ENCODE peak calls at places on chromosomes 1 and 21, in seven cellular contexts. One of them, this sample, is unnamed.

GRCh38 chr1:43503534-43503933 is 27.1 kb upstream of the PTPRF start:
- DNase-seq in HFFc6: no peak
- DNase-seq in IMR-90: no peak
- DNase-seq in substantia nigra: no peak
- DNase-seq in GM19239: no peak
- DNase-seq in lower lobe of right lung: no peak
- DNase-seq in NCI-H1105: no peak
- DNase-seq in this sample: no peak

GRCh38 chr1:226737819-226738420 is 1.2 kb downstream of the ITPKB start:
- DNase-seq in HFFc6: peak
- DNase-seq in IMR-90: peak
- DNase-seq in substantia nigra: peak
- DNase-seq in GM19239: no peak
- DNase-seq in lower lobe of right lung: peak
- DNase-seq in NCI-H1105: no peak
- DNase-seq in this sample: peak

GRCh38 chr21:36636439-36636838 is 62.5 kb upstream of the SIM2 start:
- DNase-seq in HFFc6: no peak
- DNase-seq in IMR-90: no peak
- DNase-seq in substantia nigra: no peak
- DNase-seq in GM19239: no peak
- DNase-seq in lower lobe of right lung: no peak
- DNase-seq in NCI-H1105: no peak
- DNase-seq in this sample: no peak

GRCh38 chr1:75514270-75514669 is 96.6 kb downstream of the SLC44A5 start:
- DNase-seq in HFFc6: no peak
- DNase-seq in IMR-90: no peak
- DNase-seq in substantia nigra: no peak
- DNase-seq in GM19239: no peak
- DNase-seq in lower lobe of right lung: no peak
- DNase-seq in NCI-H1105: no peak
- DNase-seq in this sample: no peak

GRCh38 chr1:230842801-230843200 is 25.5 kb downstream of the C1orf198 start:
- DNase-seq in HFFc6: no peak
- DNase-seq in IMR-90: no peak
- DNase-seq in substantia nigra: no peak
- DNase-seq in GM19239: no peak
- DNase-seq in lower lobe of right lung: no peak
- DNase-seq in NCI-H1105: no peak
- DNase-seq in this sample: no peak

GRCh38 chr1:62038594-62039284 is 155.9 kb upstream of the L1TD1 start:
- DNase-seq in HFFc6: no peak
- DNase-seq in IMR-90: no peak
- DNase-seq in substantia nigra: no peak
- DNase-seq in GM19239: no peak
- DNase-seq in lower lobe of right lung: no peak
- DNase-seq in NCI-H1105: no peak
- DNase-seq in this sample: no peak

GRCh38 chr1:40978886-40979240 is 633 bp upstream of the CTPS1 start:
- DNase-seq in HFFc6: no peak
- DNase-seq in IMR-90: no peak
- DNase-seq in substantia nigra: no peak
- DNase-seq in GM19239: no peak
- DNase-seq in lower lobe of right lung: no peak
- DNase-seq in NCI-H1105: no peak
- DNase-seq in this sample: no peak

GRCh38 chr1:7705048-7705907 is 65.8 kb upstream of the VAMP3 start:
- DNase-seq in HFFc6: no peak
- DNase-seq in IMR-90: no peak
- DNase-seq in substantia nigra: peak
- DNase-seq in GM19239: no peak
- DNase-seq in lower lobe of right lung: peak
- DNase-seq in NCI-H1105: no peak
- DNase-seq in this sample: no peak

GRCh38 chr1:218679988-218680743 is 335.0 kb downstream of the TGFB2 start:
- DNase-seq in HFFc6: no peak
- DNase-seq in IMR-90: no peak
- DNase-seq in substantia nigra: no peak
- DNase-seq in GM19239: no peak
- DNase-seq in lower lobe of right lung: no peak
- DNase-seq in NCI-H1105: no peak
- DNase-seq in this sample: no peak

GRCh38 chr1:236176337-236177336 is 34.3 kb downstream of the GPR137B start:
- DNase-seq in HFFc6: no peak
- DNase-seq in IMR-90: peak
- DNase-seq in substantia nigra: no peak
- DNase-seq in GM19239: no peak
- DNase-seq in lower lobe of right lung: no peak
- DNase-seq in NCI-H1105: no peak
- DNase-seq in this sample: no peak

GRCh38 chr1:86856196-86856595 is 57.7 kb downstream of the SELENOF start:
- DNase-seq in HFFc6: no peak
- DNase-seq in IMR-90: no peak
- DNase-seq in substantia nigra: no peak
- DNase-seq in GM19239: no peak
- DNase-seq in lower lobe of right lung: no peak
- DNase-seq in NCI-H1105: no peak
- DNase-seq in this sample: no peak

GRCh38 chr1:107575226-107575625 is 389.8 kb downstream of the VAV3 start:
- DNase-seq in HFFc6: no peak
- DNase-seq in IMR-90: no peak
- DNase-seq in substantia nigra: no peak
- DNase-seq in GM19239: no peak
- DNase-seq in lower lobe of right lung: no peak
- DNase-seq in NCI-H1105: no peak
- DNase-seq in this sample: no peak

GRCh38 chr1:43383449-43383848 is 6.2 kb downstream of the MED8 start:
- DNase-seq in HFFc6: no peak
- DNase-seq in IMR-90: no peak
- DNase-seq in substantia nigra: no peak
- DNase-seq in GM19239: no peak
- DNase-seq in lower lobe of right lung: no peak
- DNase-seq in NCI-H1105: no peak
- DNase-seq in this sample: no peak

GRCh38 chr1:168932539-168932938 is 174.0 kb upstream of the ATP1B1 start:
- DNase-seq in HFFc6: no peak
- DNase-seq in IMR-90: peak
- DNase-seq in substantia nigra: no peak
- DNase-seq in GM19239: no peak
- DNase-seq in lower lobe of right lung: no peak
- DNase-seq in NCI-H1105: no peak
- DNase-seq in this sample: no peak

GRCh38 chr1:22289251-22289995 is 146.5 kb upstream of the WNT4 start:
- DNase-seq in HFFc6: no peak
- DNase-seq in IMR-90: no peak
- DNase-seq in substantia nigra: no peak
- DNase-seq in GM19239: no peak
- DNase-seq in lower lobe of right lung: no peak
- DNase-seq in NCI-H1105: no peak
- DNase-seq in this sample: no peak

GRCh38 chr21:33132054-33132453 is 62.1 kb downstream of the OLIG1 start:
- DNase-seq in HFFc6: no peak
- DNase-seq in IMR-90: no peak
- DNase-seq in substantia nigra: no peak
- DNase-seq in GM19239: no peak
- DNase-seq in lower lobe of right lung: no peak
- DNase-seq in NCI-H1105: no peak
- DNase-seq in this sample: no peak

GRCh38 chr1:11701551-11701961 is 10.0 kb downstream of the DRAXIN start:
- DNase-seq in HFFc6: no peak
- DNase-seq in IMR-90: no peak
- DNase-seq in substantia nigra: peak
- DNase-seq in GM19239: no peak
- DNase-seq in lower lobe of right lung: no peak
- DNase-seq in NCI-H1105: no peak
- DNase-seq in this sample: no peak